ENCODE peak calls at places on chromosomes 1 and 21, in ten cellular contexts. Q is fibroblast of lung, T is fibroblast of pulmonary artery, M is RWPE1, N is H9, H is neural crest cell, F is heart right ventricle, B is testis, O is ovary, W is left ventricle myocardium inferior. J is an unnamed sample.

GRCh38 chr1:108010581-108010980 is 45.6 kb upstream of the VAV3 start:
- DNase-seq in M (no peak), H (no peak), Q (no peak), T (no peak), O (no peak), B (no peak), W (no peak), F (no peak), N (no peak), J (no peak)

GRCh38 chr1:230011333-230012092 is 55.5 kb upstream of the GALNT2 start:
- DNase-seq in B (no peak), W (no peak), T (no peak), F (no peak), O (no peak), M (no peak), Q (peak), H (no peak), N (no peak), J (no peak)

GRCh38 chr1:1306070-1306660 is 1.6 kb downstream of the ACAP3 start:
- DNase-seq in W (no peak), O (no peak), T (no peak), F (no peak), N (peak), H (no peak), M (no peak), B (no peak), Q (no peak), J (peak)

GRCh38 chr1:41358152-41358937 is 2.9 kb upstream of the FOXO6 start:
- DNase-seq in O (no peak), T (no peak), N (no peak), F (peak), Q (peak), B (no peak), H (no peak), W (peak), M (no peak), J (no peak)

GRCh38 chr21:41932191-41932575 is 21.6 kb downstream of the C2CD2 start:
- DNase-seq in Q (peak), M (peak), W (no peak), N (no peak), T (peak), O (peak), B (no peak), H (no peak), F (no peak), J (no peak)

GRCh38 chr1:25619101-25619890 is 2.7 kb downstream of the MAN1C1 start:
- DNase-seq in B (peak), W (peak), M (no peak), O (peak), T (peak), H (peak), F (peak), N (peak), Q (no peak), J (peak)

GRCh38 chr1:92623187-92623778 is 136.6 kb upstream of the GFI1 start:
- DNase-seq in H (no peak), N (no peak), M (no peak), F (no peak), B (no peak), Q (peak), W (no peak), O (no peak), T (peak), J (no peak)

GRCh38 chr1:243213045-243213787 is 41.9 kb downstream of the CEP170 start:
- DNase-seq in M (no peak), T (peak), O (no peak), W (no peak), N (no peak), H (no peak), B (no peak), Q (peak), F (no peak), J (no peak)

GRCh38 chr1:46969014-46969619 is 27.8 kb upstream of the CYP4A11 start:
- DNase-seq in Q (no peak), T (no peak), N (no peak), B (no peak), W (no peak), M (no peak), F (no peak), H (no peak), O (no peak), J (no peak)
- TF ChIP-seq CTCF in Q (no peak), T (no peak), N (peak), B (no peak), W (peak), M (no peak), F (no peak), H (peak), O (no peak), J (peak)

GRCh38 chr1:24555591-24556413 is at the start of gene NCMAP:
- DNase-seq in T (no peak), Q (no peak), M (no peak), W (peak), F (peak), H (no peak), N (peak), O (no peak), B (peak), J (peak)
- TF ChIP-seq CTCF in T (no peak), Q (no peak), M (no peak), W (peak), F (no peak), H (no peak), N (peak), O (no peak), B (no peak), J (no peak)

GRCh38 chr1:200442537-200443169 is 32.8 kb upstream of the ZNF281 start:
- DNase-seq in B (no peak), N (no peak), Q (no peak), W (no peak), F (no peak), H (no peak), M (no peak), T (no peak), O (no peak), J (no peak)
- TF ChIP-seq CTCF in B (no peak), N (no peak), Q (no peak), W (no peak), F (no peak), H (no peak), M (no peak), T (no peak), O (no peak), J (no peak)

GRCh38 chr1:91553196-91553595 is 52.5 kb downstream of the CDC7 start:
- DNase-seq in B (no peak), F (no peak), W (no peak), O (peak), N (no peak), M (peak), Q (peak), T (peak), H (peak), J (no peak)

GRCh38 chr1:91555821-91556531 is 55.3 kb downstream of the CDC7 start:
- DNase-seq in M (no peak), T (peak), F (no peak), B (no peak), H (no peak), Q (peak), N (no peak), W (no peak), O (no peak), J (no peak)

GRCh38 chr1:91556556-91556955 is 55.9 kb downstream of the CDC7 start:
- DNase-seq in F (no peak), O (no peak), N (no peak), H (no peak), W (no peak), M (no peak), B (no peak), T (no peak), Q (no peak), J (no peak)

GRCh38 chr1:91557039-91557690 is 56.5 kb downstream of the CDC7 start:
- DNase-seq in W (no peak), O (no peak), M (no peak), F (no peak), B (no peak), H (no peak), Q (peak), N (no peak), T (peak), J (no peak)

DNA sequence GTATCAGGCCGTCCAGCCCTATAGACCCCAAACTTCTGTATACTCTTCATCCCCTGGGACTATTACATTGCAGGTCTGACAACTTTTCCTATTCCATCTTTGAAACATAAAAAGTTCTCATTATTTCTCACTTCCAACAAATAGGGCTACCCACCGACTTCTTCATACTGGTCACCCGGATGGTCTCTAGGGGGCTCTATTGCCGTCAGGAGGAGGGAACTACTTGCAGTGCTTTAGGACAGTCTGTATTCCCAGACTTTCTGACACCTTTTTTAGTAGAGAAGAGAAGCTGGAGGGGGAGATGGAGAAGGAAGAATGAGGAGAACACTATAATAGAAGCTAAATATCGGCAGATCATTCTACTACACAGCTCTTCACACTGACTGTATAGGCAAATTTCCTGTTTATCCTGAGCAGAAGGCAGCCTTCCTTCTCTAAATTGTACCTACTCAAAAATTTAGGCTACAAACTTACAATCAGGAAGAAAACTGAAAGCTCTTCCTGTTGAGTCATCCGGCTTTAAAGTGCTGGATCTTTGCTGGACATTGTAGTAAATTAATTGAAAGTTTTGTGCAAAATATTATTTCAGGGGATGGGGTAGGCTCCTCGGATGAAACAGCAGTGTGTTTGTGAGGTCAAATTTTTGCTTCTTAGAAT is 54.6 kb downstream of the CDC7 start:
- DNase-seq in O (no peak), F (no peak), Q (no peak), T (peak), B (no peak), W (no peak), N (no peak), M (peak), H (no peak), J (no peak)
- TF ChIP-seq CTCF in O (no peak), F (peak), Q (peak), T (no peak), B (no peak), W (peak), N (peak), M (no peak), H (no peak), J (no peak)

DNA sequence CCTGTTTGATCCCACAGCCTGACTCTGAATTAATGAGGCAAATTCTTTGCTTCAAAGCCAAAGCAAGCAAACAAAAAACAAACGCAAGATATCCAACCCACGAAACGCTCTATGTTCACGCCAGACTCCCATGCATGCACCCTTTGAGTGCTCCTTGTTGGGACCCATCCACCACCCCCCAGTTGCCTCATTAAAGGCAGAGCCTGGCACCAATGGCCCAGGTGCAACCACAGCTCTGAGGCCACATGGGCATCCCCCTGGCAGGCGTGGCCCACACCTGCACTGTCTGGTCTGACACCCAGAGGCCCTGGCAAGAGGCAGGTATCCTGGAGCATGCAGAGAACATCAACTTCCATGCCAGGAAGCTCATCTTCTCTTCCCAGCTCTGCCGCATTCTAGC is 1.1 kb upstream of the PADI4 start:
- DNase-seq in W (no peak), F (no peak), H (no peak), O (no peak), T (no peak), M (no peak), Q (no peak), B (no peak), N (no peak), J (no peak)
- TF ChIP-seq CTCF in W (no peak), F (no peak), H (no peak), O (no peak), T (no peak), M (no peak), Q (no peak), B (no peak), N (no peak), J (no peak)

DNA sequence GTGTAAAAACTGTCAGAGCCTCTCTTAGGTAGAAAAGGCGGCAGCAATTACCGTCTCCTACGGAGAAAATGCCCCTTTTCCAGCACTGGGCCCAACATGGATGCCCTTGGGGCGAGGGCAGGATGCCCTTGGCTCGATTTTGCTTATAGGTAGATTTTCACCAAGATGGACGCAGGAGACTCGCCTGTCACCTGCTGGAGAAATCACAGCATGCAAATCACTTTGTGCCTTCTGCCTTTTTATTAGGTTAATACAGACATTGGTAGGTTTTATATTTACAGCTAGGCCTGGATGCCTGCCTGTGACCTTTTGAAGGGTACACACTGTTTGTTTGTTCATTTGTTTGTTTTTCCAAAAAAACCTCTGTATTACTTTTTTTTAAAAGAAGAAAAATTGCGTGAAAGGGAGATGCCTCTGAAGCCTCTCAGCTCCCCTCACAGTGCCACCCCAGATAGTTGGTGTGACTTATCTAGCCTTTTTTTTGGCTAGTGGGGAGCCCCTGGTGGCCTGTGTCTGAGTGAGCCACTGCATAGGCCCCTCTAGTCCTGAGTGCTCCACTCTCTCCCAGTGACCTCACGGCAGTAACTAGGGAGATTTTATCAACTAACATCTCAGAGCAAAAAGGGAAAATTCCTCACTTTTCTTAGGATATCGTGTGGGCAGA is 2.5 kb downstream of the ATP1B1 start:
- DNase-seq in O (no peak), F (no peak), N (no peak), H (no peak), T (no peak), Q (peak), W (peak), B (peak), M (no peak), J (no peak)
- TF ChIP-seq CTCF in O (no peak), F (peak), N (peak), H (peak), T (peak), Q (peak), W (peak), B (peak), M (peak), J (no peak)